ENCODE peak calls at places on chromosomes 3 and 15, in seven cellular contexts. I is adrenal gland, Q is left lung, G is vagina, H is PC-9, F is brain microvascular endothelial cell, J is psoas muscle. T is an unnamed sample.
A peak's percentile ranks its signal among the peaks of the same experiment; 100 is the strongest.

GRCh38 chr15:84749111-84749991 is 959 bp downstream of the ZNF592 start:
- DNase-seq in I (peak; percentile 73), Q (peak; percentile 45), G (no peak), H (peak; percentile 13), F (peak; percentile 18), J (peak; percentile 72), T (peak; percentile 38)

GRCh38 chr3:187136936-187137335 is 2.4 kb downstream of the RPL39L start:
- DNase-seq in I (no peak), Q (no peak), G (no peak), H (peak; percentile 36), F (peak; percentile 49), J (no peak), T (no peak)

GRCh38 chr3:70000028-70000410 is 486 bp downstream of the SAMMSON start:
- DNase-seq in I (no peak), Q (no peak), G (no peak), H (no peak), F (no peak), J (no peak), T (no peak)

GRCh38 chr3:114155370-114155821 is 23.5 kb downstream of the DRD3 start:
- DNase-seq in I (peak; percentile 50), Q (no peak), G (no peak), H (peak; percentile 23), F (peak; percentile 34), J (no peak), T (peak; percentile 31)

GRCh38 chr3:128280466-128281455 is 127.5 kb downstream of the EEFSEC start:
- DNase-seq in I (no peak), Q (no peak), G (peak; percentile 77), H (no peak), F (no peak), J (no peak), T (no peak)

GRCh38 chr3:29275309-29275708 is 5.6 kb upstream of the RBMS3 start:
- DNase-seq in I (no peak), Q (no peak), G (no peak), H (no peak), F (no peak), J (no peak), T (no peak)

GRCh38 chr3:171321241-171321640 is 139.0 kb downstream of the TNIK start:
- DNase-seq in I (no peak), Q (no peak), G (no peak), H (no peak), F (no peak), J (no peak), T (no peak)

GRCh38 chr15:65651831-65652749 is 30.4 kb downstream of the SLC24A1 start:
- DNase-seq in I (no peak), Q (no peak), G (no peak), H (no peak), F (no peak), J (no peak), T (no peak)

GRCh38 chr3:141458937-141459510 is 27.8 kb upstream of the RASA2 start:
- DNase-seq in I (no peak), Q (no peak), G (no peak), H (no peak), F (no peak), J (no peak), T (no peak)

GRCh38 chr3:49872801-49873281 is 3.1 kb upstream of the CAMKV start:
- DNase-seq in I (no peak), Q (no peak), G (no peak), H (no peak), F (no peak), J (no peak), T (peak; percentile 25)

GRCh38 chr15:74422723-74423442 is 10.9 kb downstream of the SEMA7A start:
- DNase-seq in I (no peak), Q (no peak), G (no peak), H (peak; percentile 96), F (peak; percentile 22), J (no peak), T (no peak)

GRCh38 chr3:64666171-64666581 is 21.6 kb downstream of the ADAMTS9 start:
- DNase-seq in I (no peak), Q (peak; percentile 41), G (no peak), H (peak; percentile 40), F (no peak), J (no peak), T (peak; percentile 11)

GRCh38 chr3:58569287-58570001 is 7.7 kb downstream of the FAM107A start:
- DNase-seq in I (no peak), Q (no peak), G (no peak), H (no peak), F (no peak), J (no peak), T (no peak)

GRCh38 chr3:138944842-138945645 is 1.9 kb downstream of the FOXL2 start:
- DNase-seq in I (no peak), Q (no peak), G (no peak), H (no peak), F (no peak), J (no peak), T (peak; percentile 23)

GRCh38 chr3:197216169-197216860 is 82.1 kb downstream of the DLG1 start:
- DNase-seq in I (peak; percentile 24), Q (no peak), G (no peak), H (no peak), F (peak; percentile 37), J (no peak), T (no peak)

GRCh38 chr15:70192490-70192889 is 94.8 kb upstream of the TLE3 start:
- DNase-seq in I (no peak), Q (no peak), G (no peak), H (no peak), F (no peak), J (no peak), T (no peak)

GRCh38 chr15:77029166-77030041 is 34.5 kb downstream of the PSTPIP1 start:
- DNase-seq in I (no peak), Q (peak; percentile 27), G (peak; percentile 88), H (peak; percentile 44), F (no peak), J (peak; percentile 35), T (no peak)
- H3K36me3 ChIP-seq in I (no peaks in the 10 kb centered on the region), Q (peaks cover 91% of the 10 kb centered on the region), G (no peaks in the 10 kb centered on the region), H (no peaks in the 10 kb centered on the region), F (no peaks in the 10 kb centered on the region), J (no peaks in the 10 kb centered on the region), T (no peaks in the 10 kb centered on the region)

DNA sequence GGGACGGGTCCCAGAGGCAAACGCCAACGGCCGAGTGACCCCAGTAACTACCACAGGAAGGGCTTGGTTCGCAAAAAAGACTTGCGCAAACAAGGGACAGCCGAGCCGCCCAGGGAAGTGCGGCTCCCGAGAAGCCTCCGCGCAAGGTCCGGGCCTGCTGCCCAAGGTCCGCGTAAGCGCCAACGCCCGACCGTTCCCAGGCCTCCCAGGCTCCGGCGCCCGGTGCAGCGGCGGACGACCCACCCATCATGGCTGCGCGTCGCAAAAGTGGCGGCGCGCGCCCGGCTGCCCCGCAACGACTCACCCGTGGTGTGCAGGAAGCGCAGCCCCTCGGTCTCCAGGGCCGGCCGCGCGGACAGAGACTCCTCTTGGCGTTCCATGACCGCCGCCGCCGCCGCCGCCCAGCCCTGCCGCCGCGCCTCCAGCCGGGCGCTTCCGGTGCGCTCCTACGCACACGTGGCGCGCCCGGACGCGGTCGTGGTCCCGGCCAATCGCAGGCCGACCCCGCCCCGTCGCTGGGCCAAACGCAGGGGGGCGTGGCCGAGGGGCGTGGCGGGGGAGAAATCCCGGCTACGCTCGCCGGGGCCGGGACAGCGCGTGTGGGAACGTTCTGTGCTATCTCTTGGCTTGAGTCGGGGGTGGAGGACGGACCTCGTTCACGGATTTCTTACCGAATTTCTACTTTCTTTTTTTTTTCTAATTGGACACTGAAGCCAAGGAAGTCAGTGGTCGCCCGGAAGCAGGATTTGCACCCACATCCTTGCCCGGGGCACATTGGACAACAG is at the start of gene SELENOS:
- DNase-seq in I (peak; percentile 93), Q (peak; percentile 89), G (no peak), H (peak; percentile 91), F (peak; percentile 63), J (peak; percentile 96), T (peak; percentile 95)
- H3K36me3 ChIP-seq in I (no peaks in the 10 kb centered on the region), Q (peaks cover 61% of the 10 kb centered on the region), G (no peaks in the 10 kb centered on the region), H (peaks cover 22% of the 10 kb centered on the region), F (peaks cover 49% of the 10 kb centered on the region), J (peaks cover 70% of the 10 kb centered on the region), T (peaks cover 6% of the 10 kb centered on the region)

DNA sequence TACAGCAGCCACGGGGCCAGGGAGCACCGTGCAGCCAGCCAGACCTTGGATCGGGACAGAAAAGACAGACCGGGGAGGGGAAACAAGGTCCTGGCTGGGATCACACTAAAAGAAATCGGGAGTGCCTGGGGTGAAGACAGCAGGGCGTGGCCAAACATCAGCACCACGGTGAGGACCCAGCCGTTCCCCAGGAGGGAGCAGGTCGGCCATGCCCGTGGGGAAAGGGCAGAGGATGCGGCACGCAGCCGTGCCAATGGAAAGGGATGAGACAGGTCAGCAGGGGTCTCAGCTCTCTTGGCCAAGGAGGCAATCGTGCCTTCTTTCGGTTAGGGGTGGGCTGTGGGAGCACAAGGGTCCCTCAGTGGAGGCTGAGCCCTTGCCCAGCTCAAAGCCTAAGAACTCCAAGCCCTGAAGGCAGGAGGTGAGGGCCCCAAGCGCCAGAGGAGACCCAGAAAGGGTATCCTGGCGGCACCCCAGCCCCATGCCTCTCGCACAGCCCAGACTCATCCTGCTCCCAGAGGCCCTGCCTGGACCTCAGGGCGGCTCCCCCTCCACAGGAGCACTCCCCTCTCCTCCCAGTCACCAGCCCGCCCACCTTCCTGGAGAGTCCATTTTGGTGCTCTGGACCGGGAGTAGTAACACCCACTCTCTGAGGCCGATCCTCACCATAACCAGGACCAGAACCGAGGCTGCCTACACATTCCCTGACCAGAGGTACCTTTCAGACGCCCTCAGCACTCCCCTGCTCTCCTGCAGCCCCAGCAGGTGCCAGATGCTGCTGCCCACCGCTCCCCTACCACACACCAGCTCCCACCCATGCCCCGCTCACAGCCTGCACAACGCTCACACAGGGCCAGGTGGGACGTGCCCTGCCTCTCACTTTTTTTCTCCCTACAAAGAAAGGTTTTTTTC is 23.2 kb upstream of the OCA2 start:
- DNase-seq in I (no peak), Q (no peak), G (no peak), H (no peak), F (no peak), J (no peak), T (no peak)
- H3K36me3 ChIP-seq in I (no peaks in the 10 kb centered on the region), Q (peaks cover 79% of the 10 kb centered on the region), G (no peaks in the 10 kb centered on the region), H (no peaks in the 10 kb centered on the region), F (peaks cover 19% of the 10 kb centered on the region), J (peaks cover 78% of the 10 kb centered on the region), T (peaks cover 2% of the 10 kb centered on the region)

GRCh38 chr3:109337393-109337792 is at the start of gene DPPA4:
- DNase-seq in I (no peak), Q (no peak), G (no peak), H (no peak), F (no peak), J (no peak), T (no peak)

GRCh38 chr3:109331692-109332091 is 5.7 kb downstream of the DPPA4 start:
- DNase-seq in I (no peak), Q (no peak), G (no peak), H (no peak), F (no peak), J (no peak), T (no peak)

GRCh38 chr3:109336272-109336957 is 931 bp downstream of the DPPA4 start:
- DNase-seq in I (peak; percentile 14), Q (no peak), G (no peak), H (no peak), F (peak; percentile 43), J (no peak), T (no peak)

GRCh38 chr3:109338322-109338721 is 976 bp upstream of the DPPA4 start:
- DNase-seq in I (no peak), Q (no peak), G (no peak), H (no peak), F (no peak), J (no peak), T (no peak)

DNA sequence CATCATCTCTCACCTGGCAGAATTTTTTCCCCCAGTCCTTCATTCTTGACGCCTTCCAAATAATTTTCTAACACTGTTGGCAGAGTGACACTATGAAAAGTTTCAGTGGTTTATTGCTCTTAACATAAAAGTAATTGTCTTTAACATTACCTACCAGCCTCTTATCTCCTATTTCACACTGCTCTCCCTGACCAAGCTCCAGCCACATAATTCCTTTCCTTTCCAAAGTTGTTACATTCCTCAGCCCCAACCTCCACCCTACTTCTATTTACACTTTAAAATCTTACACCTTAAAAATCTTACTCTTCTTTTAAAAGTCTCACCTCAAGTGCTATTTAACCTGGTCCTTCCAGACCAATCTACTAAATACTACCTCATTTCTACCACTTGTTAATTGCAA is 2.8 kb downstream of the DPPA4 start:
- DNase-seq in I (no peak), Q (no peak), G (no peak), H (no peak), F (no peak), J (no peak), T (no peak)
- H3K36me3 ChIP-seq in I (no peaks in the 10 kb centered on the region), Q (no peaks in the 10 kb centered on the region), G (no peaks in the 10 kb centered on the region), H (no peaks in the 10 kb centered on the region), F (no peaks in the 10 kb centered on the region), J (no peaks in the 10 kb centered on the region), T (no peaks in the 10 kb centered on the region)